ENCODE peak calls at places on chromosomes 4 and X, in four cellular contexts. One of them, this sample, is unnamed.

GRCh38 chr4:142404191-142404611 is 441.9 kb downstream of the INPP4B start:
- DNase-seq in neural crest cell: no peak
- DNase-seq in activated T-helper 1 cell treated with anti-CD3 and anti-CD28 coated beads, Interleukin-2, amount 50 U/mL, for 16 hours: no peak
- DNase-seq in T-helper 1 cell: no peak
- DNase-seq in this sample: no peak

GRCh38 chrX:133655262-133655913 is 240.1 kb upstream of the GPC4 start:
- DNase-seq in neural crest cell: no peak
- DNase-seq in activated T-helper 1 cell treated with anti-CD3 and anti-CD28 coated beads, Interleukin-2, amount 50 U/mL, for 16 hours: no peak
- DNase-seq in T-helper 1 cell: no peak
- DNase-seq in this sample: no peak

GRCh38 chr4:76782837-76783236 is 115.1 kb downstream of the SOWAHB start:
- DNase-seq in T-helper 1 cell: no peak
- DNase-seq in activated T-helper 1 cell treated with anti-CD3 and anti-CD28 coated beads, Interleukin-2, amount 50 U/mL, for 16 hours: no peak
- DNase-seq in neural crest cell: no peak
- DNase-seq in this sample: no peak

GRCh38 chrX:110002300-110003166 is at the start of gene TMEM164:
- DNase-seq in activated T-helper 1 cell treated with anti-CD3 and anti-CD28 coated beads, Interleukin-2, amount 50 U/mL, for 16 hours: peak
- DNase-seq in neural crest cell: peak
- DNase-seq in T-helper 1 cell: peak
- DNase-seq in this sample: peak

GRCh38 chrX:16885628-16886027 is 15.5 kb upstream of the RBBP7 start:
- DNase-seq in activated T-helper 1 cell treated with anti-CD3 and anti-CD28 coated beads, Interleukin-2, amount 50 U/mL, for 16 hours: no peak
- DNase-seq in T-helper 1 cell: no peak
- DNase-seq in neural crest cell: no peak
- DNase-seq in this sample: no peak

GRCh38 chr4:121459056-121459455 is 78.2 kb upstream of the QRFPR start:
- DNase-seq in activated T-helper 1 cell treated with anti-CD3 and anti-CD28 coated beads, Interleukin-2, amount 50 U/mL, for 16 hours: no peak
- DNase-seq in neural crest cell: no peak
- DNase-seq in T-helper 1 cell: no peak
- DNase-seq in this sample: no peak

GRCh38 chrX:103310592-103311400 is at the start of gene BEX2:
- DNase-seq in neural crest cell: peak
- DNase-seq in T-helper 1 cell: peak
- DNase-seq in activated T-helper 1 cell treated with anti-CD3 and anti-CD28 coated beads, Interleukin-2, amount 50 U/mL, for 16 hours: peak
- DNase-seq in this sample: peak

GRCh38 chr4:85825937-85826678 is 351.2 kb downstream of the ARHGAP24 start:
- DNase-seq in T-helper 1 cell: no peak
- DNase-seq in neural crest cell: peak
- DNase-seq in activated T-helper 1 cell treated with anti-CD3 and anti-CD28 coated beads, Interleukin-2, amount 50 U/mL, for 16 hours: no peak
- DNase-seq in this sample: no peak

GRCh38 chr4:132101526-132101925 is 1047.6 kb upstream of the PCDH10 start:
- DNase-seq in activated T-helper 1 cell treated with anti-CD3 and anti-CD28 coated beads, Interleukin-2, amount 50 U/mL, for 16 hours: no peak
- DNase-seq in T-helper 1 cell: no peak
- DNase-seq in neural crest cell: no peak
- DNase-seq in this sample: no peak

GRCh38 chrX:119045884-119046283 is 26.9 kb upstream of the CT47C1 start:
- DNase-seq in neural crest cell: no peak
- DNase-seq in T-helper 1 cell: no peak
- DNase-seq in activated T-helper 1 cell treated with anti-CD3 and anti-CD28 coated beads, Interleukin-2, amount 50 U/mL, for 16 hours: no peak
- DNase-seq in this sample: no peak

GRCh38 chr4:67204441-67204840 is 340.9 kb downstream of the CENPC start:
- DNase-seq in neural crest cell: no peak
- DNase-seq in activated T-helper 1 cell treated with anti-CD3 and anti-CD28 coated beads, Interleukin-2, amount 50 U/mL, for 16 hours: no peak
- DNase-seq in T-helper 1 cell: no peak
- DNase-seq in this sample: no peak

GRCh38 chr4:188417181-188417580 is 277.9 kb downstream of the TRIML1 start:
- DNase-seq in activated T-helper 1 cell treated with anti-CD3 and anti-CD28 coated beads, Interleukin-2, amount 50 U/mL, for 16 hours: no peak
- DNase-seq in T-helper 1 cell: no peak
- DNase-seq in neural crest cell: no peak
- DNase-seq in this sample: no peak

GRCh38 chrX:115232933-115233496 is 881 bp downstream of the LRCH2 start:
- DNase-seq in T-helper 1 cell: no peak
- DNase-seq in activated T-helper 1 cell treated with anti-CD3 and anti-CD28 coated beads, Interleukin-2, amount 50 U/mL, for 16 hours: no peak
- DNase-seq in neural crest cell: no peak
- DNase-seq in this sample: no peak

GRCh38 chr4:106738121-106738520 is 298.0 kb downstream of the DKK2 start:
- DNase-seq in activated T-helper 1 cell treated with anti-CD3 and anti-CD28 coated beads, Interleukin-2, amount 50 U/mL, for 16 hours: no peak
- DNase-seq in neural crest cell: no peak
- DNase-seq in T-helper 1 cell: no peak
- DNase-seq in this sample: no peak

GRCh38 chr4:185305979-185306442 is 89.7 kb downstream of the LRP2BP start:
- DNase-seq in neural crest cell: no peak
- DNase-seq in T-helper 1 cell: no peak
- DNase-seq in activated T-helper 1 cell treated with anti-CD3 and anti-CD28 coated beads, Interleukin-2, amount 50 U/mL, for 16 hours: no peak
- DNase-seq in this sample: no peak

GRCh38 chrX:119410027-119410819 is 11.1 kb downstream of the SLC25A43 start:
- DNase-seq in activated T-helper 1 cell treated with anti-CD3 and anti-CD28 coated beads, Interleukin-2, amount 50 U/mL, for 16 hours: no peak
- DNase-seq in neural crest cell: no peak
- DNase-seq in T-helper 1 cell: no peak
- DNase-seq in this sample: no peak

GRCh38 chrX:24465524-24465850 is 401 bp downstream of the PDK3 start:
- DNase-seq in neural crest cell: no peak
- DNase-seq in activated T-helper 1 cell treated with anti-CD3 and anti-CD28 coated beads, Interleukin-2, amount 50 U/mL, for 16 hours: no peak
- DNase-seq in T-helper 1 cell: no peak
- DNase-seq in this sample: peak

GRCh38 chr4:1010522-1011021 is 854 bp upstream of the FGFRL1 start:
- DNase-seq in activated T-helper 1 cell treated with anti-CD3 and anti-CD28 coated beads, Interleukin-2, amount 50 U/mL, for 16 hours: peak
- DNase-seq in T-helper 1 cell: peak
- DNase-seq in neural crest cell: no peak
- DNase-seq in this sample: peak

GRCh38 chrX:111262086-111262485 is 8.2 kb downstream of the CAPN6 start:
- DNase-seq in activated T-helper 1 cell treated with anti-CD3 and anti-CD28 coated beads, Interleukin-2, amount 50 U/mL, for 16 hours: no peak
- DNase-seq in T-helper 1 cell: no peak
- DNase-seq in neural crest cell: no peak
- DNase-seq in this sample: no peak

GRCh38 chr4:47674173-47674572 is 163.7 kb downstream of the CORIN start:
- DNase-seq in activated T-helper 1 cell treated with anti-CD3 and anti-CD28 coated beads, Interleukin-2, amount 50 U/mL, for 16 hours: no peak
- DNase-seq in neural crest cell: no peak
- DNase-seq in T-helper 1 cell: no peak
- DNase-seq in this sample: no peak

GRCh38 chrX:40299028-40299479 is 201.3 kb upstream of the BCOR start:
- DNase-seq in neural crest cell: peak
- DNase-seq in activated T-helper 1 cell treated with anti-CD3 and anti-CD28 coated beads, Interleukin-2, amount 50 U/mL, for 16 hours: no peak
- DNase-seq in T-helper 1 cell: no peak
- DNase-seq in this sample: no peak

This sample was measured in CD8-positive, alpha-beta T cell.